ENCODE peak calls at places on chromosome 14, in eight cellular contexts. E is PC-9, A is GM12865, H is WERI-Rb-1, X is fibroblast of pulmonary artery, N is psoas muscle, L is adrenal gland, R is fibroblast of lung. O is an unnamed sample.

GRCh38 chr14:81222694-81223093 is 1.9 kb upstream of the GTF2A1 start:
- DNase-seq in X (no peak), R (no peak), E (no peak), L (no peak), H (no peak), N (no peak), A (no peak), O (peak)

GRCh38 chr14:85516239-85517112 is 13.5 kb upstream of the FLRT2 start:
- DNase-seq in E (no peak), R (peak), L (no peak), A (no peak), X (peak), H (no peak), N (no peak), O (no peak)

GRCh38 chr14:38209572-38210159 is 2.0 kb downstream of the SSTR1 start:
- DNase-seq in L (no peak), N (peak), R (peak), E (no peak), A (no peak), H (no peak), X (peak), O (no peak)

GRCh38 chr14:105883066-105884005 is 357.0 kb downstream of the TMEM121 start:
- DNase-seq in E (no peak), H (peak), N (peak), X (no peak), R (no peak), L (no peak), A (no peak), O (no peak)

GRCh38 chr14:102829106-102829505 is 51.9 kb downstream of the TRAF3 start:
- DNase-seq in H (no peak), L (no peak), N (no peak), R (peak), E (no peak), X (peak), A (no peak), O (no peak)

GRCh38 chr14:105528197-105528858 is 1.9 kb downstream of the TMEM121 start:
- DNase-seq in N (peak), X (peak), L (peak), E (no peak), R (peak), A (peak), H (peak), O (no peak)

GRCh38 chr14:58752782-58753181 is 115.0 kb downstream of the DACT1 start:
- DNase-seq in N (peak), A (no peak), L (peak), X (peak), H (no peak), R (no peak), E (no peak), O (no peak)

GRCh38 chr14:68939893-68940613 is 39.0 kb downstream of the ACTN1 start:
- DNase-seq in E (peak), L (peak), X (peak), A (no peak), R (peak), N (peak), H (peak), O (no peak)

GRCh38 chr14:79011091-79011919 is 841.1 kb downstream of the NRXN3 start:
- DNase-seq in N (no peak), R (peak), H (peak), L (peak), E (peak), A (peak), X (peak), O (peak)

GRCh38 chr14:22980672-22981089 is 1.7 kb downstream of the AJUBA start:
- DNase-seq in X (peak), E (no peak), N (peak), R (peak), L (peak), A (no peak), H (no peak), O (no peak)

GRCh38 chr14:28661171-28661772 is 105.3 kb upstream of the FOXG1 start:
- DNase-seq in X (peak), N (no peak), E (peak), A (no peak), R (peak), H (no peak), L (no peak), O (no peak)

GRCh38 chr14:68713782-68714181 is 79.1 kb downstream of the ZFP36L1 start:
- DNase-seq in A (no peak), L (no peak), E (no peak), H (no peak), X (no peak), N (no peak), R (no peak), O (no peak)

GRCh38 chr14:72675126-72675525 is 218.8 kb downstream of the DPF3 start:
- DNase-seq in R (no peak), H (no peak), E (no peak), X (no peak), L (no peak), N (no peak), A (peak), O (no peak)

GRCh38 chr14:95003099-95003960 is 154.0 kb downstream of the DICER1 start:
- DNase-seq in X (no peak), E (no peak), A (no peak), R (no peak), L (no peak), N (no peak), H (no peak), O (no peak)

GRCh38 chr14:68544150-68544892 is 248.5 kb downstream of the ZFP36L1 start:
- DNase-seq in H (no peak), L (peak), A (no peak), R (peak), N (peak), E (no peak), X (peak), O (no peak)

GRCh38 chr14:77051101-77051500 is 22.6 kb upstream of the IRF2BPL start:
- DNase-seq in E (no peak), L (peak), N (peak), R (no peak), H (no peak), X (no peak), A (no peak), O (no peak)

GRCh38 chr14:48251290-48251689 is 575.9 kb upstream of the MDGA2 start:
- DNase-seq in L (no peak), E (no peak), X (no peak), N (no peak), A (no peak), R (no peak), H (no peak), O (no peak)

GRCh38 chr14:26791117-26791806 is 193.4 kb upstream of the NOVA1 start:
- DNase-seq in L (no peak), N (no peak), H (no peak), R (no peak), X (no peak), A (no peak), E (no peak), O (no peak)

GRCh38 chr14:106276326-106277267 is 750.2 kb downstream of the TMEM121 start:
- DNase-seq in N (no peak), H (no peak), L (no peak), R (no peak), X (no peak), A (no peak), E (no peak), O (no peak)

GRCh38 chr14:81450100-81450531 is 50.0 kb upstream of the STON2 start:
- DNase-seq in A (no peak), E (no peak), L (no peak), X (no peak), R (peak), N (peak), H (peak), O (no peak)

GRCh38 chr14:55752580-55753365 is 172.8 kb downstream of the KTN1 start:
- DNase-seq in R (peak), A (no peak), H (no peak), N (no peak), E (peak), X (peak), L (peak), O (peak)

GRCh38 chr14:31418440-31418839 is 1.9 kb downstream of the HEATR5A start:
- DNase-seq in X (no peak), L (no peak), N (no peak), H (no peak), A (no peak), E (no peak), R (no peak), O (no peak)

GRCh38 chr14:93091666-93092065 is 24.1 kb downstream of the ITPK1 start:
- DNase-seq in H (no peak), E (no peak), A (no peak), N (no peak), R (no peak), X (no peak), L (no peak), O (no peak)

GRCh38 chr14:92638904-92639303 is 109.5 kb downstream of the LGMN start:
- DNase-seq in N (no peak), R (no peak), L (peak), A (no peak), X (no peak), E (no peak), H (no peak), O (no peak)

GRCh38 chr14:35229495-35230089 is 62.6 kb upstream of the PSMA6 start:
- DNase-seq in N (no peak), E (no peak), X (peak), L (no peak), A (peak), R (no peak), H (no peak), O (no peak)
- TF ChIP-seq CTCF in N (peak), E (peak), X (peak), L (peak), A (peak), R (peak), H (no peak), O (peak)

DNA sequence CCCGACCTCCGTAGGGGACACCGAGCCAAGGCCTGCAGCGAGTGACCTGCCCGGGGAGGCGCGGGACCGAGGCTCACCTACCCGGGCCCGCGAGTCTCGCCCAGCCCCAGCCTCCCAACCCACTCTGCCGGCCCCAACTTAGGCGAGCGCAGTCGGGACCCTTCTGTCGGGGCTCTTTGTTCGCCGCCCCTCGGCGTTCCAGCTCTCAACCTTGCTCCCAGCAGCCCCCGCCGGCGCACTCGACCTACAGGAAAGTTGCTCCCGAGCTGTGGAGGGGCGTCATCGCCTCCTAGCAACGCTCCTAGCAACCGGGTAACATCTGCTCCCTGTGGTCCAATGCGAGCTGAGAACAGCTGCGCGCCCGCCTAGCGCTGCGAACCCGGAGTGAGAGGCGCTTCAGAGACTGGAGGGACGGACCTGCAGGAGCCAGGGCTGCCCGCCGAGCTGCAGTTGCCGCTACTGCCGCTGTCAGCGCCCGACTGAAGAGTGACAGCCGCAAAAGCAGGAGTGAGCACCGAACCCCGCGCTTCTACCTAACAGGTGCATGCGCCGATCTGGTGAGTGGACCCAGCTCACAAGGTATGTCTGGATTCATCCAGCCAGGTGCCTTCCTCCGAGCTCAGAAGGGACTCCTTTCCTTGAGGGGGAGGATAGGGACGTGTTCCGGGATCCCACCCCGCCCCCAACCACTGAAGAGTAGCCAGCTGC is 354.9 kb downstream of the SNAPC1 start:
- DNase-seq in N (peak), L (peak), E (no peak), R (peak), A (peak), H (peak), X (peak), O (no peak)
- H3K4me3 ChIP-seq in N (peak), L (no peak), E (no peak), R (peak), A (peak), H (peak), X (no peak), O (no peak)

GRCh38 chr14:45559626-45560025 is 306.6 kb upstream of the MIS18BP1 start:
- DNase-seq in N (no peak), E (no peak), L (no peak), A (no peak), X (no peak), R (no peak), H (no peak), O (no peak)
- TF ChIP-seq CTCF in N (no peak), E (no peak), L (no peak), A (no peak), X (no peak), R (no peak), H (no peak), O (no peak)

DNA sequence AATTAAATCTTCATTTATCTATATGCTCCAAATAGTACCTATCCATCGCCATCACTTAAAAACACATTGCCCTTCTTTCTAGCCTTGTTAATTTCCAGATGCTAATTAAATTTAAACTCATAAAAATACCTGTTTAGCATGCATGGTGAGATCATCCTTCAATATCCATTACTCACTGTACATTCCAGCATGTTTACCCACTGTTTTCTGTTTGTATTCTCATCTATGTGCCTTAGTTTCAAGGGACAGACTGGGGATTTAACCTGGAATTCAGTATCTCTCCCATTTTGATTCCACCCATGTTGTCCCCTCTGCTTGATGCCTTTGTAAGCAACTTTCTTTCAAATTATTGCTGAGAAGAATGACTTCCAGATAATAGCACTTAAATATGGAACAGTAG is 208.0 kb downstream of the SPTSSA start:
- DNase-seq in N (no peak), H (no peak), A (no peak), X (no peak), R (no peak), E (no peak), L (no peak), O (peak)
- H3K4me3 ChIP-seq in N (no peak), H (no peak), A (no peak), X (no peak), R (no peak), E (no peak), L (no peak), O (no peak)

DNA sequence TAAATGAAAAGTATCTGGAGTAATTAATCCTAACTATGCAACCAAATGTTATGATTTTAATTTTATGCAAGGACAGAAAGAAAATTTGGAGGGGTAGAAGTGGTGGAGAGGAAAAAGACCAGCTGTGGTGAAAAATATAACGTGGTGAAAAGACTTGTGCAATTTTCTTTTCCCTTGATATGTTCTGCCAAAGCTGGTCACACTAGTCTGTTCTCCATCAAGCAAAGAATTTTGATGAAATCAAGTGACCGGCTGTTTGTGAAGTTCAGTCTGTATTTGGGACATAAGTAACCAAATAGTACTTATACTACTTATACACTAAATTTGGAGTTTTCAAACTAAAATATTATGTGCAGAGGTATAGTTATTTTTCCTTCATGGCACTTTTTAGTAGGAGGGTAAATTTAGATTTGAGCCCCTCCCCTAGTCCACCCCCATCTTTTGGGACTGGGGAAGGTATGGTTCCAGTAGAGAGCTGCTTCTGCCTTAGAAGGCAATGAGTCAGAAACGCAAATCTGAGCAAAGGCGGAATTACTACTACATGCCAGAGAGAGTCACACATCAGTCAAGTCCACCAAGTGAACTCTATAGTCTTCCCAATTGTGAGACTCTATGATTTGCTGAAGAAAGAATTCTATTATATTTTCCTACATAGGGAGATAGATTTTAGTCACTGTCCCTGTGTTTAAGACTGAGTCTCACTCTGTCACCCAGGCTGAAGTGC is 229.7 kb downstream of the SLC25A21 start:
- DNase-seq in L (no peak), E (no peak), N (no peak), A (no peak), R (peak), H (no peak), X (peak), O (no peak)
- TF ChIP-seq CTCF in L (no peak), E (peak), N (no peak), A (no peak), R (no peak), H (no peak), X (no peak), O (no peak)

DNA sequence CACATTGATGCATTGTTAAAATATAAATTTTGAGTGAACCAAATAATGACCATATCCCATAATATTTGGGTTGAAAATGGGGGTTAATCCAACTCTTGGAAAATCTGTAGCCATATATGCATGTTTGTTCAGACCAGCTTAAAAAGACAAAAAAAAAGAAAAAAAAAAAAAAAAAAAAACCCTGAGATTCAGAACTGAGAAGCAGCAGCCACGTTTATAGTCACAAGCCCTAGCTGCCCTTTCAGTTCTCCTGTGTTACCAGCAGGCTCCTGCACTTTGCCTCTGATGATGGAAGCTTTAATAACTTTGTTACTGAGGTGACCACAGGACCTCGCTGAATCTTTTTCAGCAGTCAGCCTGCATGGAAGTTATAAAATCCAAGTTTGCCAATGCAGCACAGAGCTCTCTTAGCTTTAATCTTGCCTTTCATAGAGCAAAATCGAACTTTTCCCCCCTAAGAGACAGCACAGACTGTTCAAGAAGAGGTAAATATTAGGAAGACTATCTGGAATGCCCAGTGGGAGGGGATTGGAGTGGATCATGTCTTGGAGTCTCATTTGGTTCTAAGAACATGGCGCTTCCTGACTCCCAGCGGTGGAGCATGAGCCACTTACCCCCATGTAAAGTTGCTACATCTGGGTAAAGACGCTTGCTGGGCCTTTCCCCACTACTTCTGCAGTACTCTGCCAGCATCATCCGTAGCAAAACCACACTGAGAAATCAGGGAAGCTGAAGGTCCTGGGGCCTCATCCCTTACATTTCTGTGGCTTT is 20.6 kb downstream of the GNG2 start:
- DNase-seq in H (no peak), A (peak), L (no peak), X (peak), E (no peak), R (peak), N (no peak), O (no peak)
- H3K4me3 ChIP-seq in H (no peak), A (no peak), L (no peak), X (no peak), E (no peak), R (no peak), N (no peak), O (no peak)

GRCh38 chr14:87014854-87015253 is 978.1 kb downstream of the GALC start:
- DNase-seq in L (no peak), R (no peak), N (no peak), H (peak), E (no peak), X (no peak), A (no peak), O (no peak)
- TF ChIP-seq CTCF in L (no peak), R (peak), N (no peak), H (peak), E (no peak), X (no peak), A (no peak), O (peak)